ENCODE peak calls at places on chromosomes 16 and 17, in four cellular contexts. U is vagina, A is IMR-90, D is mammary epithelial cell. R is an unnamed sample.

GRCh38 chr17:38705523-38705802 is 390 bp downstream of the MLLT6 start:
- DNase-seq in U (no peak), A (no peak), D (no peak), R (no peak)

GRCh38 chr17:58661499-58661898 is 30.3 kb downstream of the TEX14 start:
- DNase-seq in U (no peak), A (no peak), D (no peak), R (no peak)

GRCh38 chr16:24836836-24837235 is 8.9 kb upstream of the SLC5A11 start:
- DNase-seq in U (no peak), A (no peak), D (no peak), R (no peak)

GRCh38 chr16:30787613-30788378 is 791 bp upstream of the ZNF629 start:
- DNase-seq in U (no peak), A (no peak), D (no peak), R (no peak)

GRCh38 chr16:73713301-73713700 is 583.3 kb upstream of the PSMD7 start:
- DNase-seq in U (no peak), A (no peak), D (no peak), R (no peak)

GRCh38 chr17:2400474-2400866 is 390 bp downstream of the MNT start:
- DNase-seq in U (no peak), A (no peak), D (peak), R (no peak)

GRCh38 chr16:57537194-57537505 is 779 bp upstream of the CCDC102A start:
- DNase-seq in U (no peak), A (no peak), D (no peak), R (no peak)

GRCh38 chr17:77834170-77835115 is 124.1 kb upstream of the TNRC6C start:
- DNase-seq in U (no peak), A (peak), D (peak), R (peak)

GRCh38 chr16:50360779-50361178 is 8.0 kb downstream of the BRD7 start:
- DNase-seq in U (no peak), A (no peak), D (peak), R (no peak)

GRCh38 chr17:17981330-17981729 is 8.7 kb downstream of the DRC3 start:
- DNase-seq in U (no peak), A (no peak), D (no peak), R (no peak)

GRCh38 chr17:56834380-56835258 is 668 bp downstream of the DGKE start:
- DNase-seq in U (no peak), A (peak), D (peak), R (peak)

GRCh38 chr17:37673386-37673785 is 30.1 kb upstream of the DDX52 start:
- DNase-seq in U (no peak), A (no peak), D (no peak), R (no peak)

GRCh38 chr17:32836527-32836926 is 40.4 kb downstream of the MYO1D start:
- DNase-seq in U (no peak), A (no peak), D (no peak), R (no peak)

GRCh38 chr17:16512011-16512410 is 20.0 kb upstream of the LRRC75A start:
- DNase-seq in U (no peak), A (no peak), D (no peak), R (no peak)

GRCh38 chr17:50028207-50029120 is 27.4 kb upstream of the ITGA3 start:
- DNase-seq in U (peak), A (peak), D (peak), R (peak)

DNA sequence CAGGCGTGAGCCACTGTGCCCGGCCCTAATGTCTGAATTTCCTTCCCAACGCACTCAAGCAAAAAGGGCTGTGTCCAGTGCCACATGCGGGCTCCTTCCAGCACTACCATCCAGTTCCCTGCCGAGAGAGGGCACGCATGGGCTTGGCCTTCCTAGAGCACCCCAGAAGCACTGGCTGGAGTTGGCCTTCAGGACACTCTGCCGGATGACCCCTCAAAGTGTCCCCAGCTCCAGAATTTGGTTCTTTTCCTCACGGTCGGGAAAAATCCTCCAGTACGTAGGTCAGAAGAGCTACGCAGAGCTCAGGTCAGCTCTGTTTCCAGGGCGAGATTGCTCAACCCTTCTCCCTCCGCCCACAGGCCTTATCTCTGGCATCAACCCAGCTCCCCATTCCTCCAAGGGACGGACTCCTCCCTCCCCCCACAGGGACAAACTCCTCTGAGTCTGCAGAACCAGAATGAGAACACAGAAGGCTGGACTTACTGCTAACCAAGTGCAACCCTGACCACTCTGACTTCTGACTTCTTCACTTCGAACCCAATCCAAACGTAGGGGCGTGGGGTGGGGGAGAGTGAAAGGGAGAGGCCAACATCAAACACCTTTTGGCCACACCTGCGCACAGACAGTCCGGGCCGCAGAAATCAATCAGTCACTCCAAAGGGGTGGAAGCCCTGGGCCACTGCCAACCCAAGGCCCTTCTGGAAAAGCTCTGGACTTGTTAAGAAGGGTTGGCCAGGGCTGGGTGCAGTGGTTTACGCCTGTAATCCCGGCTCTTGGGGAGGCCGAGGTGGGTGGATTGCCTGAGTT is 3.6 kb downstream of the CDC42EP4 start:
- DNase-seq in U (no peak), A (peak), D (peak), R (peak)
- H3K27ac ChIP-seq in U (peak), A (peak), D (peak), R (peak)

GRCh38 chr17:44257815-44258750 is 9.9 kb downstream of the SLC4A1 start:
- DNase-seq in U (no peak), A (no peak), D (no peak), R (no peak)

GRCh38 chr17:44253021-44253420 is 14.9 kb downstream of the SLC4A1 start:
- DNase-seq in U (no peak), A (no peak), D (no peak), R (no peak)

GRCh38 chr17:44256671-44257070 is 11.3 kb downstream of the SLC4A1 start:
- DNase-seq in U (no peak), A (no peak), D (no peak), R (no peak)

GRCh38 chr17:44255915-44256314 is 12.0 kb downstream of the SLC4A1 start:
- DNase-seq in U (no peak), A (no peak), D (no peak), R (no peak)

GRCh38 chr17:44254696-44255095 is 13.2 kb downstream of the SLC4A1 start:
- DNase-seq in U (no peak), A (no peak), D (no peak), R (no peak)
- H3K27ac ChIP-seq in U (no peak), A (no peak), D (no peak), R (no peak)

DNA sequence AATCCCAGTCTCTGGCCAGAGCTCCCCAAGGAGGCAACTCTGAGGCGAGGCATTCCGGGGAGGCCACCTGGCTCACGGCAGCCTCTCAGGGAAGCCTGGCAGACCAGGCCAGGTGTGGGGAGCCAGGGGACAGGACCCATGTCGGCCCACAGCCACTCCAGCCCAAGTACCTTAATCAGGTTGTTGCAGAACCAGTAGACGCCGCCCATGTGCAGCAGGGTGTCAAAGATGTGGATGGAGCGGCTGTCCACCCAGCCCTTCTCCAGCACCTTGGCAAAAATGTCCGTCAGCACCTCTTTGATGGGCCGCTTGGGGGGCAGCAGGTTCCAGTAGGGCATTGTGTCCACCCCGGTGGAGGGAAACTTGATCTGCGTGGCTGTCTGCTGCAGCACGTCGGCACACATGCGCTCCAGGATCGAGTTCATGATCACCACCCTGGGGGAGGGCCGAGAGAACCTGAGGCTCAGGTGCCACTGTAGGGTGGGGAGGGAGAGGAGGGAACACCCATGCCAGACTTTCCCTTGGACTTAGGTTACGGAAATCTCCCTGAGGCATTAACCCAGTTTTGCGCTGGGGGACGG is 7.8 kb downstream of the CSF3 start:
- DNase-seq in U (no peak), A (no peak), D (no peak), R (peak)
- H3K27ac ChIP-seq in U (peak), A (no peak), D (peak), R (peak)

DNA sequence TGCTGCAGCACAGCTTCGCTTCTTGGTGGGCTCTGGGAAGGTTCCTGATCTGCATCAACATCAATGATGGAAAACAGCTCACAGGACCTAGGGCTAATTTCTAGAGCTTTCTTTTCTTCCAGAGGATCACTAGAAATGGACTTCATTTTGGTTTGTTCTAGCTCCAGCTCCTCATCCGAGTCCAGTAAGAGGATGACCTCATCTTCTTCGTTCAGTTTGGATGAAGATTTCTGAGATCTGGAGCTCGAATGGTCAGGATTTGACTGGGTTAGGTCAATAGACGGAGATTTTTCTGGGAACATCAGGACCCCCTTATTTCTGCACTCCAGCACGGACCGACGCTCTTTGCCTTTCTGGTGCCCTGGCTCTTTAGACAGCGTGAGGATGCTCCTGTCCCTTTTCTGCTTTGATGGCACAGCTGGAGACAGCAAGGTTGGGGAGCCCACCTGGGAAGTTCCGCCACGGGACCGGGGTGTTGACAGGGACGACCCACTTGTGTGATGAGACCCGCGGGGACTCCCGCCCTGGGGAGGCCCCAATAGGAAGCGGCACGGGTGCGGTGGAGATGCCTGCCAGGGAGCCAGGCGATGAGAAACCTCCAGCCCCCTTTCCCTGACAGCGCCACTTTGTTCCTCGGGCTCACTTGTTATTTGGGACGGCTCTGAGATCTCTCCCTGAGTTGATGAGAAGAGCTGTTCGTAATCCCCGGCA is 12.9 kb upstream of the NLRC3 start:
- DNase-seq in U (no peak), A (no peak), D (no peak), R (no peak)
- H3K27ac ChIP-seq in U (no peak), A (no peak), D (no peak), R (no peak)

GRCh38 chr16:79618041-79618711 is 17.6 kb upstream of the MAF start:
- DNase-seq in U (no peak), A (no peak), D (no peak), R (no peak)

GRCh38 chr16:79621027-79621426 is 20.5 kb upstream of the MAF start:
- DNase-seq in U (no peak), A (no peak), D (no peak), R (no peak)

GRCh38 chr16:79613009-79613408 is 12.5 kb upstream of the MAF start:
- DNase-seq in U (no peak), A (no peak), D (peak), R (peak)

GRCh38 chr16:79623076-79623475 is 22.5 kb upstream of the MAF start:
- DNase-seq in U (no peak), A (no peak), D (no peak), R (no peak)

GRCh38 chr16:79618712-79619050 is 18.1 kb upstream of the MAF start:
- DNase-seq in U (no peak), A (no peak), D (no peak), R (no peak)
- H3K27ac ChIP-seq in U (no peak), A (no peak), D (no peak), R (no peak)

GRCh38 chr16:84617068-84617630 is 729 bp downstream of the COTL1 start:
- DNase-seq in U (no peak), A (no peak), D (peak), R (peak)
- H3K27ac ChIP-seq in U (peak), A (peak), D (peak), R (peak)

DNA sequence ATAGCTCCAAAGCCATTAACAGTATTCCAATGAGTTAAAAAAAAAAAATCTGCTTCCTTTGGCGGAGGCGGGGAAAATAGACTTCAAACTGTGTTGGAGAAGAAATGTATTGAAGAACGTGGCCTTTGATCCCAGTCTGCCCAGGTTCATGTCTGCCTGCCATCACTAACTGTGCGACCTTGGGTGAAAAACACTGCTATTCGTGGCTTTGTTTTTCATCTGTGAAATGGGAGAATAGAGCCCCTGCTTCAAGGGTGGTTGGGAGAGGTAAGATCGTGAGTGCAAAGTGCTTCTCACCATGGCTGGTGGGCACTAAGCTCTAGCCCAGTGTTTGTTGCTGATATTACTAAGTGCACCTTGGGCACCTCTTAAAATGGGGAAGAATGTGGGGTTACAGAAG is 69.5 kb downstream of the VPS35L start:
- DNase-seq in U (no peak), A (no peak), D (no peak), R (no peak)
- H3K27ac ChIP-seq in U (no peak), A (no peak), D (no peak), R (no peak)

GRCh38 chr16:58948244-58948643 is 214.1 kb upstream of the GOT2 start:
- DNase-seq in U (no peak), A (no peak), D (no peak), R (no peak)
- H3K27ac ChIP-seq in U (no peak), A (no peak), D (no peak), R (no peak)